ENCODE peak calls at places on chromosomes 4 and X, in five cellular contexts. R is lung, Y is tibial artery, Z is PC-3, W is aorta. A is an unnamed sample. For H3K9me3, the result is how much of the 10 kb centered on the place peaks cover.

GRCh38 chr4:84780719-84781118 is 185.8 kb downstream of the WDFY3 start:
- DNase-seq in Z (no peak), Y (no peak), W (no peak), R (no peak), A (no peak)

GRCh38 chr4:109631709-109632108 is 71.5 kb downstream of the CASP6 start:
- DNase-seq in Z (peak), R (no peak), W (no peak), Y (peak), A (no peak)

GRCh38 chr4:2882341-2882740 is 38.7 kb downstream of the ADD1 start:
- DNase-seq in R (no peak), W (no peak), Y (no peak), Z (no peak), A (no peak)

GRCh38 chr4:143489116-143489515 is 24.4 kb upstream of the SMARCA5 start:
- DNase-seq in W (no peak), Y (no peak), Z (no peak), R (no peak), A (no peak)

GRCh38 chrX:9466115-9466495 is 1.2 kb downstream of the TBL1X start:
- DNase-seq in R (no peak), Y (peak), Z (peak), W (peak), A (no peak)

GRCh38 chrX:124488412-124489161 is 142.2 kb downstream of the SH2D1A start:
- DNase-seq in W (no peak), Y (no peak), Z (no peak), R (no peak), A (no peak)

GRCh38 chrX:155054255-155054654 is 16.7 kb downstream of the CMC4 start:
- DNase-seq in Z (no peak), W (no peak), Y (no peak), R (no peak), A (no peak)

GRCh38 chr4:124206779-124207605 is 505.5 kb downstream of the ANKRD50 start:
- DNase-seq in W (no peak), Y (no peak), R (no peak), Z (peak), A (no peak)

GRCh38 chr4:8771258-8771590 is 100.4 kb downstream of the HMX1 start:
- DNase-seq in Z (no peak), R (no peak), W (peak), Y (no peak), A (no peak)

GRCh38 chrX:64204701-64205440 is 637 bp downstream of the AMER1 start:
- DNase-seq in W (peak), R (peak), Z (peak), Y (peak), A (no peak)

GRCh38 chr4:167614866-167615265 is 380.6 kb upstream of the SPOCK3 start:
- DNase-seq in R (no peak), W (no peak), Y (no peak), Z (peak), A (no peak)

GRCh38 chrX:71181558-71181909 is 36.9 kb downstream of the NLGN3 start:
- DNase-seq in Z (no peak), W (no peak), R (no peak), Y (no peak), A (peak)

GRCh38 chr4:107131295-107131694 is 95.2 kb upstream of the DKK2 start:
- DNase-seq in W (no peak), Z (no peak), Y (no peak), R (no peak), A (no peak)

GRCh38 chr4:7359302-7360063 is 75.2 kb downstream of the PSAPL1 start:
- DNase-seq in W (no peak), R (peak), Z (no peak), Y (no peak), A (no peak)

GRCh38 chr4:139825523-139826014 is 159.9 kb downstream of the MGST2 start:
- DNase-seq in W (no peak), Y (no peak), R (no peak), Z (no peak), A (no peak)

GRCh38 chr4:168666531-168666930 is 169.7 kb downstream of the PALLD start:
- DNase-seq in Y (no peak), W (no peak), R (no peak), Z (peak), A (no peak)

GRCh38 chrX:129577473-129577872 is 37.4 kb downstream of the OCRL start:
- DNase-seq in Y (peak), Z (peak), R (no peak), W (peak), A (no peak)

GRCh38 chrX:19888419-19888879 is 1.0 kb upstream of the SH3KBP1 start:
- DNase-seq in W (no peak), Z (peak), R (no peak), Y (peak), A (peak)

GRCh38 chr4:8736083-8736825 is 135.4 kb downstream of the HMX1 start:
- DNase-seq in Y (no peak), W (no peak), Z (no peak), R (no peak), A (no peak)

GRCh38 chr4:179536694-179537093 is 2094.5 kb upstream of the AGA start:
- DNase-seq in Y (no peak), Z (no peak), W (no peak), R (no peak), A (no peak)

GRCh38 chr4:179530953-179531352 is 2088.7 kb upstream of the AGA start:
- DNase-seq in Y (no peak), W (no peak), R (no peak), Z (no peak), A (no peak)
- H3K9me3 ChIP-seq in Y (under half), W (under half), R (under half), Z (under half), A (under half)

GRCh38 chr4:907691-908437 is 24.3 kb downstream of the GAK start:
- DNase-seq in Z (no peak), W (no peak), Y (no peak), R (no peak), A (no peak)

GRCh38 chr4:909131-909571 is 23.0 kb downstream of the GAK start:
- DNase-seq in Z (no peak), W (peak), Y (no peak), R (no peak), A (no peak)

GRCh38 chr4:905485-906214 is 26.5 kb downstream of the GAK start:
- DNase-seq in W (no peak), R (no peak), Z (no peak), Y (no peak), A (no peak)

GRCh38 chr4:906311-907102 is 25.6 kb downstream of the GAK start:
- DNase-seq in W (no peak), R (no peak), Y (no peak), Z (no peak), A (no peak)

DNA sequence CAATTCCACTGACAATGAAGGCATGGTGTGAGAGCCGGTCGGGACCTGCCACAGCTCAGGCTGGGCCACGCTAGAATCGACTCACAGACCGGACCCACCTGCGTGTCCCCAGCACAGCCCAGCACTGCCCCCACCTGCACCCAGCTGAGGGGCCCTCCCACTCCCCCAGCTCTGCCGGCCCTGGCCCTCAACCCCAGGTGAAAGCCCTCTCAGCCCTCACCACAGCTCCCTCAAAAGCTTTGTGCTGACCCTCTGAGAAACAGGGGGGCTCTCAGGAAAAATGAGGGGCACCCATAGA is 25.1 kb downstream of the GAK start:
- DNase-seq in W (no peak), Z (no peak), R (no peak), Y (no peak), A (no peak)
- H3K9me3 ChIP-seq in W (under half), Z (under half), R (under half), Y (under half), A (under half)

GRCh38 chrX:370963-371745 is 15.6 kb downstream of the PPP2R3B start:
- DNase-seq in W (no peak), Z (no peak), Y (no peak), R (no peak), A (no peak)
- H3K9me3 ChIP-seq in W (under half), Z (under half), Y (under half), R (under half), A (under half)

DNA sequence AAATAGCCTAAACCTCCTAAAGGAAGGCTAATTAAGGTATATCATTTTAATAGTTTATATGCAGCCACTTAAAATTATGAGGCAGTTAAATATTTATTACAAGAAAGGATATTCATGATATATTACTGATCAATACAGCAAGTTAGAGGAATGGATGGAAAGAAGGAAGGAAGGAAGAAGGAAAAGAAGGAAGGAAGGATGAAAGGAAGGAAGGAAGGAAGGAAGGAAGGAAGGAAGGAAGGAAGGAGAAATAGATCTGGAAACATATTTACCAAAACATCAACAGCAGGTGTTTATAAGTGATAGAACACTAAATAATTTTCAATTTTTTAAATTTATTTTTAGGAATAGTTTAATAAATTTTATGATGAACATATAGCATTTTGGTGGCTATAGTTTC is 17.5 kb downstream of the SLC7A11 start:
- DNase-seq in W (no peak), Z (no peak), R (no peak), Y (no peak), A (no peak)
- H3K9me3 ChIP-seq in W (under half), Z (under half), R (under half), Y (under half), A (under half)

GRCh38 chrX:40168183-40169015 is 70.6 kb upstream of the BCOR start:
- DNase-seq in Y (no peak), Z (no peak), W (peak), R (no peak), A (no peak)
- H3K9me3 ChIP-seq in Y (under half), Z (under half), W (under half), R (under half), A (under half)

GRCh38 chr4:22676058-22676457 is 16.7 kb upstream of the GBA3 start:
- DNase-seq in R (no peak), W (no peak), Z (no peak), Y (no peak), A (no peak)
- H3K9me3 ChIP-seq in R (under half), W (under half), Z (under half), Y (under half), A (under half)

GRCh38 chrX:29138003-29138402 is 550.8 kb downstream of the IL1RAPL1 start:
- DNase-seq in W (no peak), Y (no peak), Z (no peak), R (no peak), A (no peak)

GRCh38 chrX:29136904-29137303 is 549.7 kb downstream of the IL1RAPL1 start:
- DNase-seq in W (no peak), Y (no peak), R (no peak), Z (no peak), A (no peak)
- H3K9me3 ChIP-seq in W (under half), Y (under half), R (under half), Z (under half), A (under half)

GRCh38 chrX:57932266-57932665 is 22.0 kb upstream of the ZXDA start:
- DNase-seq in Y (no peak), W (no peak), R (no peak), Z (no peak), A (no peak)
- H3K9me3 ChIP-seq in Y (under half), W (under half), R (under half), Z (under half), A (under half)

GRCh38 chr4:374298-375160 is 36.9 kb downstream of the ZNF141 start:
- DNase-seq in Z (no peak), Y (no peak), W (no peak), R (no peak), A (no peak)
- H3K9me3 ChIP-seq in Z (half or more), Y (half or more), W (under half), R (under half), A (half or more)